ENCODE peak calls at places on chromosomes 12 and 14, in four cellular contexts. One of them, this sample, is unnamed.

GRCh38 chr14:45377201-45377600 is 124.2 kb upstream of the MIS18BP1 start:
- DNase-seq in cardiac muscle cell: no peak
- DNase-seq in bronchial epithelial cell: no peak
- DNase-seq in cardiac fibroblast: no peak
- DNase-seq in this sample: no peak

GRCh38 chr12:113162102-113163029 is 12.8 kb downstream of the CFAP73 start:
- DNase-seq in bronchial epithelial cell: no peak
- DNase-seq in cardiac fibroblast: peak; percentile 56
- DNase-seq in cardiac muscle cell: peak; percentile 80
- DNase-seq in this sample: peak; percentile 52

GRCh38 chr14:68659021-68659931 is 133.6 kb downstream of the ZFP36L1 start:
- DNase-seq in cardiac fibroblast: peak; percentile 51
- DNase-seq in cardiac muscle cell: no peak
- DNase-seq in bronchial epithelial cell: no peak
- DNase-seq in this sample: peak; percentile 32

GRCh38 chr14:76768201-76768656 is 7.0 kb downstream of the VASH1 start:
- DNase-seq in cardiac fibroblast: peak; percentile 54
- DNase-seq in cardiac muscle cell: peak; percentile 84
- DNase-seq in bronchial epithelial cell: no peak
- DNase-seq in this sample: no peak

GRCh38 chr12:95077341-95077740 is 3.9 kb upstream of the NR2C1 start:
- DNase-seq in cardiac muscle cell: no peak
- DNase-seq in cardiac fibroblast: peak; percentile 60
- DNase-seq in bronchial epithelial cell: no peak
- DNase-seq in this sample: no peak

GRCh38 chr14:24233538-24233866 is 773 bp downstream of the GMPR2 start:
- DNase-seq in bronchial epithelial cell: peak; percentile 21
- DNase-seq in cardiac muscle cell: no peak
- DNase-seq in cardiac fibroblast: no peak
- DNase-seq in this sample: no peak

GRCh38 chr12:79358716-79359341 is 331.9 kb downstream of the PAWR start:
- DNase-seq in cardiac muscle cell: no peak
- DNase-seq in bronchial epithelial cell: no peak
- DNase-seq in cardiac fibroblast: no peak
- DNase-seq in this sample: peak; percentile 47

GRCh38 chr12:42119085-42119633 is 25.5 kb downstream of the GXYLT1 start:
- DNase-seq in cardiac fibroblast: peak; percentile 63
- DNase-seq in bronchial epithelial cell: no peak
- DNase-seq in cardiac muscle cell: no peak
- DNase-seq in this sample: peak; percentile 81

GRCh38 chr12:51865757-51866270 is 17.3 kb upstream of the FIGNL2 start:
- DNase-seq in cardiac fibroblast: no peak
- DNase-seq in bronchial epithelial cell: no peak
- DNase-seq in cardiac muscle cell: peak; percentile 32
- DNase-seq in this sample: no peak

GRCh38 chr14:72603639-72604038 is 290.3 kb downstream of the DPF3 start:
- DNase-seq in bronchial epithelial cell: no peak
- DNase-seq in cardiac fibroblast: peak; percentile 26
- DNase-seq in cardiac muscle cell: no peak
- DNase-seq in this sample: no peak

GRCh38 chr14:75142494-75142893 is 15.6 kb upstream of the NEK9 start:
- DNase-seq in cardiac fibroblast: no peak
- DNase-seq in bronchial epithelial cell: no peak
- DNase-seq in cardiac muscle cell: no peak
- DNase-seq in this sample: no peak

GRCh38 chr12:32896438-32897275 is at the start of gene PKP2:
- DNase-seq in cardiac fibroblast: peak; percentile 67
- DNase-seq in cardiac muscle cell: peak; percentile 91
- DNase-seq in bronchial epithelial cell: peak; percentile 92
- DNase-seq in this sample: peak; percentile 17

GRCh38 chr14:68926236-68926635 is 52.9 kb downstream of the ACTN1 start:
- DNase-seq in cardiac muscle cell: no peak
- DNase-seq in bronchial epithelial cell: no peak
- DNase-seq in cardiac fibroblast: no peak
- DNase-seq in this sample: no peak

DNA sequence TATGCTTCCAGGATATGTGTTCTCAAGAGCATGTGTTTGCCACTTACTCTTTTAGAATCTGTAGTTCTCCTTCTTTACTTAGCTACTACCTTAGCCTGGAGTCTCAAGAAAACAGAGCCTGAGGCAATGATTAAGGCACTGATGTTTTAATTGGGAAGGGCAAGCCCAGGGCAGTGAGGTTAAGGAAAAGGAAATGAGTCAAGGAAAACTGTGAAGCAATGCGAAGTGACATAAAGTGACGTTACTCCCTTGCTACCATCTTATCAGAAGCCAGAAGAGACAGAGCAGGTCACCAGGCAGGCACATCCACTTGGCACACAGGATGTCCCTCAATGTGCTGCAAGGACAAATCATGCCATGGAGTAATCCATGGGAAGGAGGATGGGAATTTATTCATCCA is 11.3 kb upstream of the EML5 start:
- DNase-seq in cardiac fibroblast: no peak
- DNase-seq in cardiac muscle cell: no peak
- DNase-seq in bronchial epithelial cell: peak; percentile 27
- DNase-seq in this sample: no peak
- TF ChIP-seq CTCF in cardiac fibroblast: no peak
- TF ChIP-seq CTCF in cardiac muscle cell: no peak
- TF ChIP-seq CTCF in bronchial epithelial cell: no peak
- TF ChIP-seq CTCF in this sample: no peak

GRCh38 chr14:56918849-56919574 is 108.7 kb upstream of the OTX2 start:
- DNase-seq in cardiac fibroblast: no peak
- DNase-seq in bronchial epithelial cell: no peak
- DNase-seq in cardiac muscle cell: no peak
- DNase-seq in this sample: no peak
- H3K4me3 ChIP-seq in cardiac fibroblast: no peak overlapping the region
- H3K4me3 ChIP-seq in bronchial epithelial cell: no peak overlapping the region
- H3K4me3 ChIP-seq in cardiac muscle cell: no peak overlapping the region
- H3K4me3 ChIP-seq in this sample: no peak overlapping the region

GRCh38 chr12:121697093-121697698 is 15.4 kb upstream of the TMEM120B start:
- DNase-seq in cardiac fibroblast: peak; percentile 69
- DNase-seq in bronchial epithelial cell: peak; percentile 57
- DNase-seq in cardiac muscle cell: peak; percentile 75
- DNase-seq in this sample: peak; percentile 63
- TF ChIP-seq CTCF in cardiac fibroblast: peak; percentile 21
- TF ChIP-seq CTCF in bronchial epithelial cell: no peak
- TF ChIP-seq CTCF in cardiac muscle cell: peak; percentile 35
- TF ChIP-seq CTCF in this sample: no peak

DNA sequence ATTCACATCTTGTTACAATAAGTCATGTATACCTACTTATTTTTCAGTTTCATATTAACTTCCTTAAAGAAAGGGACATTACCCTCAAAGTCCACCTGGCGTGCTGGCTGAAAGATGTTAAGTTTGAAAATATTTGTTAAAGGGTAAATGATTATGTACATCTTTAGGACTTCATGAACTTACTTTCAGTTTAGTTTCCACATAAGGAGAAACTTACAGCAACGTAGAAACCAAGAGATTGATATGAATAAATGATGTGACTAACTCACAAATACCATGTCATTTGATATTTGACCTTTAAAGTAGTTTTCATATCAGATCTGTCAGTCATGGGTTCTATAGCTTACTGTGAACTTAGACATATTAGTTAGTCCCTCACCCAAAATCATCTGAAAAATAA is 2.1 kb upstream of the CLEC2D start:
- DNase-seq in cardiac muscle cell: no peak
- DNase-seq in bronchial epithelial cell: no peak
- DNase-seq in cardiac fibroblast: no peak
- DNase-seq in this sample: no peak
- H3K4me3 ChIP-seq in cardiac muscle cell: no peak overlapping the region
- H3K4me3 ChIP-seq in bronchial epithelial cell: no peak overlapping the region
- H3K4me3 ChIP-seq in cardiac fibroblast: no peak overlapping the region
- H3K4me3 ChIP-seq in this sample: no peak overlapping the region

DNA sequence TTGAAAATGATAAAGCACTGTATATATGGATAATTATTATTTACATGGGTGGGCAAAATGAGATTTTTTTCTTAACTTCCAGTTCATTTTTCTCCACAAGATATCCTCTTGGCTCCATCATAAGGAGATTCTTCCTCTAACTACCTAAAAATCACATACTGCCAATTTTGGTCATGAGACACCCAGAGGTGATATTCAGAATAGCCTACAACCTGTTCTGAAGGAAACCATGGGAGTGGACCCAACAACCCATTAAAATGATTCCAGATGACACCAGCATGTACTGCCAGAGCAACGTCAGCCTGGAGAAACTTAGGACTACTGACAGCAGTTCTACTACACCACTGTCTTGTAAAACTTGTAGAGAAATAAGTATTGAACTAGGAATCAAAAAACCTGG is 136.3 kb upstream of the TMPO start:
- DNase-seq in cardiac muscle cell: no peak
- DNase-seq in bronchial epithelial cell: no peak
- DNase-seq in cardiac fibroblast: no peak
- DNase-seq in this sample: no peak
- TF ChIP-seq CTCF in cardiac muscle cell: no peak
- TF ChIP-seq CTCF in bronchial epithelial cell: no peak
- TF ChIP-seq CTCF in cardiac fibroblast: no peak
- TF ChIP-seq CTCF in this sample: no peak

DNA sequence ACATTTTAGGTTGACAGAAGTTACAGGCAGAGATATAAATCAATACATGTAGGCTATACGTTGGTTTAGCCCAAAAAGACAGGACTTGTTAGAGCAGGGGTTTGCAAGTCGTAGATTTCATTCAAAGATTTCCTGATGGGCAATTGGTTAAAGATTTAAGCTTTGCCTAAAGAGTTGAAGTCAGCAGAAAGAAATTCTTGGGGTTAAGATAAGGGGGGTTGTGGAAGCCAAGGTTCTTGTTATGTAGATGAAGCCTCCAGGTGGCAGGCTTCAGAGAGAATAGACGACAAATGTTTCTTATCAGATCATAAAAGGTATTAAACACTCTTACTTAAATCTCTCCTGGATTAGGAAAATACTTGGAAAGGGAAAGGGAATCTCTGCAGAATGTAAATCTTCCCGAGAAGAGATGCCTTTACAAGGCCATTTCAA is 510.8 kb downstream of the TMTC2 start:
- DNase-seq in bronchial epithelial cell: no peak
- DNase-seq in cardiac muscle cell: no peak
- DNase-seq in cardiac fibroblast: no peak
- DNase-seq in this sample: no peak
- H3K4me3 ChIP-seq in bronchial epithelial cell: no peak overlapping the region
- H3K4me3 ChIP-seq in cardiac muscle cell: no peak overlapping the region
- H3K4me3 ChIP-seq in cardiac fibroblast: no peak overlapping the region
- H3K4me3 ChIP-seq in this sample: no peak overlapping the region

GRCh38 chr14:100241279-100241678 is 2.3 kb downstream of the YY1 start:
- DNase-seq in cardiac muscle cell: no peak
- DNase-seq in bronchial epithelial cell: no peak
- DNase-seq in cardiac fibroblast: no peak
- DNase-seq in this sample: peak; percentile 15

GRCh38 chr14:100238419-100239199 is at the start of gene YY1:
- DNase-seq in bronchial epithelial cell: peak; percentile 84
- DNase-seq in cardiac muscle cell: peak; percentile 100
- DNase-seq in cardiac fibroblast: peak; percentile 99
- DNase-seq in this sample: peak; percentile 98

GRCh38 chr14:100240725-100241032 is 1.7 kb downstream of the YY1 start:
- DNase-seq in cardiac muscle cell: no peak
- DNase-seq in bronchial epithelial cell: no peak
- DNase-seq in cardiac fibroblast: no peak
- DNase-seq in this sample: no peak

GRCh38 chr14:100239200-100239839 is 376 bp downstream of the YY1 start:
- DNase-seq in cardiac muscle cell: peak; percentile 23
- DNase-seq in bronchial epithelial cell: no peak
- DNase-seq in cardiac fibroblast: no peak
- DNase-seq in this sample: no peak

DNA sequence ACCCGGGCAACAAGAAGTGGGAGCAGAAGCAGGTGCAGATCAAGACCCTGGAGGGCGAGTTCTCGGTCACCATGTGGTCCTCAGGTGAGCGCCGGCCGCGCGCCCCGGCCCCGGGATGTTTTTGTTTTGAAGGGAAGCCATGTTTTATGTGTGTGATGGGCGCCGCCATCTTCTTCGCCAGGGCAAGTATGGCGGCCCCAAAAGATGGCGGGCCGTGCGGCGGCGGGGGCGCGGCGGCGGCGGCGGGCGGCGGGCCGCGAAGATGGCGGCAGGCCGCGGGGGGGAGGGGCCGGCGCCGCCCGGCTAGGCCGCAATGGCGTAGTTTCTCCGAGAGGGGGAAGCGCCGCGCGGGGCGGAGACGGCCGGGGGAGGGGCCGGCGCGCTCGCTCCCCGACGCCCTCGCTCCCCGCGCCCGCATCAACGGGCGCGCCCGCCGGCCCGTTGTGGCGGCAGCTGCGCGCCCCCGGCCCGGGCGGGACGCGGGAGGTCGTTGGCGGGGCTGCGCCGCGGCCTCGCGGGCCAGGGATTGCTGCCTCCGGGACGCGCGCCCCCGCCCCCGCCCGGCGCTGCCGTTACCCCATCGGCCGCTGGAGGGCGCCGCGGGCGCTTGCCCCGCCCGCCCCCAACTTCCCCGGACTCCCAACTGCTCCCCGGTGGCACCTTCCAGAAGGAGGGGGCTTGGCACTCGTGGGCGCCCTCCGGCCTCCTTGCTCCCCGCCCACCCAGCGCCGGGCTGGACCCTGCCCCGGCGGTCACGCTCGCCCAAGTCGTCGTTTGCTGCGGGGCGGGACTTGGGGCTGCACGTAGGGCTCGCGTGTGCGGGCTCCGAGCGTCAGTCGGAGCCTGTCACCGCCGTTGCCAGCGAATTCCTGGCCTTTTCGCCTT is 1.1 kb downstream of the YY1 start:
- DNase-seq in cardiac muscle cell: peak; percentile 94
- DNase-seq in bronchial epithelial cell: peak; percentile 82
- DNase-seq in cardiac fibroblast: peak; percentile 98
- DNase-seq in this sample: peak; percentile 93
- TF ChIP-seq CTCF in cardiac muscle cell: peak; percentile 47
- TF ChIP-seq CTCF in bronchial epithelial cell: peak; percentile 63
- TF ChIP-seq CTCF in cardiac fibroblast: peak; percentile 40
- TF ChIP-seq CTCF in this sample: peak; percentile 54

GRCh38 chr12:107317751-107318553 is 224.6 kb upstream of the CRY1 start:
- DNase-seq in cardiac muscle cell: peak; percentile 96
- DNase-seq in bronchial epithelial cell: peak; percentile 87
- DNase-seq in cardiac fibroblast: peak; percentile 82
- DNase-seq in this sample: peak; percentile 94
- H3K4me3 ChIP-seq in cardiac muscle cell: peak overlapping the region; percentile 48
- H3K4me3 ChIP-seq in bronchial epithelial cell: peak overlapping the region; percentile 49
- H3K4me3 ChIP-seq in cardiac fibroblast: peak overlapping the region; percentile 48
- H3K4me3 ChIP-seq in this sample: peak overlapping the region; percentile 52